ENCODE peak calls at places on chromosomes 4 and X, in six cellular contexts. M, O, G, I, Z and X are unnamed samples.

GRCh38 chrX:103063918-103064434 is at the start of gene BEX1:
- DNase-seq in M (no peak), O (no peak), G (peak; percentile 5), I (peak; percentile 48), Z (peak; percentile 89), X (no peak)

GRCh38 chr4:104491396-104491821 is 3.3 kb downstream of the CXXC4 start:
- DNase-seq in M (peak; percentile 55), O (no peak), G (peak; percentile 22), I (peak; percentile 28), Z (peak; percentile 59), X (no peak)

GRCh38 chrX:113384628-113385027 is 544.0 kb upstream of the AMOT start:
- DNase-seq in M (no peak), O (no peak), G (peak; percentile 61), I (no peak), Z (no peak), X (no peak)

GRCh38 chrX:55008571-55009358 is 8.6 kb downstream of the APEX2 start:
- DNase-seq in M (no peak), O (no peak), G (peak; percentile 80), I (no peak), Z (no peak), X (no peak)

GRCh38 chrX:31128849-31129248 is 57.0 kb upstream of the FTHL17 start:
- DNase-seq in M (no peak), O (no peak), G (no peak), I (no peak), Z (no peak), X (no peak)

GRCh38 chr4:183797041-183797444 is 108.1 kb upstream of the STOX2 start:
- DNase-seq in M (peak; percentile 57), O (no peak), G (peak; percentile 17), I (no peak), Z (no peak), X (no peak)

GRCh38 chrX:151359931-151360871 is 36.8 kb upstream of the VMA21 start:
- DNase-seq in M (peak; percentile 30), O (no peak), G (peak; percentile 15), I (peak; percentile 26), Z (no peak), X (no peak)

GRCh38 chrX:87299563-87300160 is 217.9 kb upstream of the KLHL4 start:
- DNase-seq in M (no peak), O (no peak), G (peak; percentile 19), I (no peak), Z (no peak), X (no peak)

GRCh38 chr4:89469512-89469911 is 161.9 kb upstream of the GPRIN3 start:
- DNase-seq in M (no peak), O (no peak), G (no peak), I (no peak), Z (no peak), X (no peak)

GRCh38 chr4:68375667-68376559 is 26.0 kb upstream of the YTHDC1 start:
- DNase-seq in M (no peak), O (no peak), G (peak; percentile 79), I (no peak), Z (peak; percentile 7), X (peak; percentile 50)

GRCh38 chr4:96486563-96486962 is 646.7 kb downstream of the PDHA2 start:
- DNase-seq in M (no peak), O (no peak), G (peak; percentile 14), I (no peak), Z (no peak), X (no peak)

GRCh38 chr4:124079174-124079780 is 633.3 kb downstream of the ANKRD50 start:
- DNase-seq in M (no peak), O (no peak), G (no peak), I (no peak), Z (no peak), X (no peak)

GRCh38 chr4:53656421-53656981 is 65.2 kb upstream of the LNX1 start:
- DNase-seq in M (no peak), O (no peak), G (no peak), I (peak; percentile 37), Z (no peak), X (no peak)

GRCh38 chrX:72003811-72004750 is 93.4 kb downstream of the NHSL2 start:
- DNase-seq in M (peak; percentile 33), O (no peak), G (no peak), I (peak; percentile 26), Z (peak; percentile 41), X (no peak)

GRCh38 chr4:8323947-8324555 is 54.5 kb downstream of the HTRA3 start:
- DNase-seq in M (no peak), O (no peak), G (peak; percentile 75), I (no peak), Z (no peak), X (no peak)

GRCh38 chrX:46840946-46841740 is 4.3 kb downstream of the RP2 start:
- DNase-seq in M (no peak), O (no peak), G (peak; percentile 51), I (peak; percentile 18), Z (peak; percentile 31), X (no peak)

GRCh38 chr4:82799006-82799881 is 648 bp upstream of the SCD5 start:
- DNase-seq in M (no peak), O (no peak), G (no peak), I (peak; percentile 22), Z (peak; percentile 25), X (no peak)

GRCh38 chrX:44495091-44495490 is 47.6 kb downstream of the FUNDC1 start:
- DNase-seq in M (no peak), O (no peak), G (no peak), I (no peak), Z (no peak), X (no peak)

GRCh38 chrX:13742397-13743176 is 8.0 kb downstream of the OFD1 start:
- DNase-seq in M (no peak), O (no peak), G (no peak), I (no peak), Z (no peak), X (no peak)

GRCh38 chr4:182019148-182019652 is 224.0 kb upstream of the TENM3 start:
- DNase-seq in M (no peak), O (no peak), G (no peak), I (no peak), Z (no peak), X (no peak)

GRCh38 chr4:52957220-52957686 is 95.1 kb downstream of the RASL11B start:
- DNase-seq in M (no peak), O (no peak), G (no peak), I (peak; percentile 69), Z (no peak), X (no peak)

GRCh38 chrX:39652336-39652735 is 445.4 kb downstream of the BCOR start:
- DNase-seq in M (no peak), O (no peak), G (peak; percentile 24), I (no peak), Z (no peak), X (no peak)

DNA sequence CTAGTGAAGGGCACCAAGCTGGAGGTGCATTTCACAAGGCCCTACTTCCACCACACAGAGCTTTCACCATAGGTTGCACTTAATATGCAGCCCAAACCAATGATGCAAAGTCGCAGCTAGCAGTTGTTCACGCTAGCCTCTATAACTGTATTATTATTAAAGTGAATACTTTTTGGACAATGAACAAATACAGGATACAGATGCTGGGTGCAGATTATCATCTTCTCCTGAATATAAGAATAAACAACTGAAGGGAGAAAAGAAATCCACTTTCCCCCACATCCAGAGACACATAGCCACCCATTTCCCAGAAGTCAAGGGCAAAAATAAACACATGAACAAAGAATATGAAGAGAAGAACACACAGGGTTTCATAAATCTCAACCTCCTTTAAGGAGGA is 107.2 kb downstream of the PRDM5 start:
- DNase-seq in M (no peak), O (no peak), G (no peak), I (no peak), Z (no peak), X (no peak)
- TF ChIP-seq CTCF in M (no peak), O (no peak), G (no peak), I (no peak), Z (no peak), X (no peak)

GRCh38 chrX:152641996-152642395 is 4.3 kb downstream of the GABRQ start:
- DNase-seq in M (no peak), O (no peak), G (peak; percentile 1), I (no peak), Z (no peak), X (no peak)
- TF ChIP-seq CTCF in M (peak; percentile 33), O (no peak), G (peak; percentile 5), I (no peak), Z (peak; percentile 38), X (peak; percentile 12)

DNA sequence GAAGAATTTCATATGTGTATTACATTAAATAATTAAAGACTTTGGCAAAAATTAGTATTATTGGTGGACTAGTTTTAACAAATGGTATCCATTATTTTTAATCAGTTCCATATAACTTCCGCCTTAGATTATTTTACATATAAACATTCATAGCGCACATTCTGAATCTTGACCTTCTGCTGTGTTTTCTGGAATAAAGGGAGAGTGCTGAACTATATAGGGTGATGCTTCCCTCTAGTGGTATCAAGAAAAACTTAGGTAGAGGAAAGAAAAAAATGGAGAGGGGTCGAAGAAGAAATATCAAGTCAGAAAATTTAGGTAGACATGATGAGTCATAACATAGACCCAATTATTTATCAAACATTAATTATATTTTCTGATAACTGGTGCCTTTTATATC is 155.6 kb upstream of the PACRGL start:
- DNase-seq in M (no peak), O (no peak), G (peak; percentile 55), I (no peak), Z (no peak), X (peak; percentile 13)
- TF ChIP-seq CTCF in M (peak; percentile 50), O (no peak), G (peak; percentile 54), I (peak; percentile 45), Z (peak; percentile 60), X (peak; percentile 67)

GRCh38 chrX:56803849-56804681 is 75.0 kb downstream of the NBDY start:
- DNase-seq in M (no peak), O (no peak), G (peak; percentile 36), I (no peak), Z (peak; percentile 74), X (no peak)

GRCh38 chrX:56804867-56805266 is 75.8 kb downstream of the NBDY start:
- DNase-seq in M (no peak), O (no peak), G (peak; percentile 70), I (no peak), Z (no peak), X (no peak)

GRCh38 chrX:56802921-56803848 is 74.1 kb downstream of the NBDY start:
- DNase-seq in M (peak; percentile 48), O (no peak), G (peak; percentile 70), I (peak; percentile 85), Z (peak; percentile 89), X (no peak)

GRCh38 chrX:56802428-56802827 is 73.4 kb downstream of the NBDY start:
- DNase-seq in M (no peak), O (no peak), G (no peak), I (no peak), Z (no peak), X (no peak)

DNA sequence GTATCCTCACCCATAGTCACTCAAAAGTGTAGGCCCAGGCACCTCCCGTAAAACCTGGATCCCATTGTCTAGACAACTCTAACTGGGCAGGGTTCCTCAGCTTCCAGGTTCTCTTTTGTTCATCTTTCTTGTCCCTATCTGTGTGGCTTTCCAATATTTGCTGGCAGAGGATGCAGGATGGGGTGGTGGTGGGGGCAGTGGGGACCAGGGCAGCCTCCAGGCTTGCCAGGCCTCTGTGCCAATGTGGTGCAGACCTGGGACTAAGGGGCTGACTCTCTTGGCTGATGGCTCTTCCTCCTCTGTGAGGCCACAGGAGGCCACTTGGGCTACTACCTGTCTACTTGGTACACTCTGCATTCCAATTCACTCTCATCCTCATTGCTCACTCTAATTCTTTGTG is 76.4 kb downstream of the NBDY start:
- DNase-seq in M (no peak), O (no peak), G (no peak), I (no peak), Z (no peak), X (no peak)
- TF ChIP-seq CTCF in M (no peak), O (no peak), G (no peak), I (no peak), Z (no peak), X (no peak)